ENCODE peak calls at places on chromosomes 6 and 20, in six cellular contexts. One of them, this sample, is unnamed.

GRCh38 chr6:130575557-130575956 is 209.7 kb downstream of the TMEM200A start:
- DNase-seq in suprapubic skin: no peak
- DNase-seq in heart right ventricle: no peak
- DNase-seq in transverse colon: no peak
- DNase-seq in CD8-positive, alpha-beta T cell: no peak
- DNase-seq in IMR-90: no peak
- DNase-seq in this sample: no peak

GRCh38 chr6:116928667-116929066 is 51.6 kb downstream of the RFX6 start:
- DNase-seq in suprapubic skin: no peak
- DNase-seq in heart right ventricle: no peak
- DNase-seq in transverse colon: no peak
- DNase-seq in CD8-positive, alpha-beta T cell: no peak
- DNase-seq in IMR-90: no peak
- DNase-seq in this sample: no peak

GRCh38 chr6:47268572-47269187 is 41.0 kb downstream of the TNFRSF21 start:
- DNase-seq in suprapubic skin: no peak
- DNase-seq in heart right ventricle: no peak
- DNase-seq in transverse colon: no peak
- DNase-seq in CD8-positive, alpha-beta T cell: no peak
- DNase-seq in IMR-90: no peak
- DNase-seq in this sample: no peak

GRCh38 chr6:118029967-118030366 is 122.9 kb downstream of the SLC35F1 start:
- DNase-seq in suprapubic skin: no peak
- DNase-seq in heart right ventricle: no peak
- DNase-seq in transverse colon: no peak
- DNase-seq in CD8-positive, alpha-beta T cell: no peak
- DNase-seq in IMR-90: no peak
- DNase-seq in this sample: no peak

GRCh38 chr20:18904192-18904591 is 90.6 kb downstream of the SCP2D1 start:
- DNase-seq in suprapubic skin: no peak
- DNase-seq in heart right ventricle: no peak
- DNase-seq in transverse colon: no peak
- DNase-seq in CD8-positive, alpha-beta T cell: no peak
- DNase-seq in IMR-90: no peak
- DNase-seq in this sample: no peak

GRCh38 chr6:163573503-163574179 is 159.1 kb downstream of the QKI start:
- DNase-seq in suprapubic skin: no peak
- DNase-seq in heart right ventricle: no peak
- DNase-seq in transverse colon: no peak
- DNase-seq in CD8-positive, alpha-beta T cell: no peak
- DNase-seq in IMR-90: no peak
- DNase-seq in this sample: no peak

GRCh38 chr20:48106428-48106827 is 321.1 kb upstream of the SULF2 start:
- DNase-seq in suprapubic skin: no peak
- DNase-seq in heart right ventricle: no peak
- DNase-seq in transverse colon: no peak
- DNase-seq in CD8-positive, alpha-beta T cell: no peak
- DNase-seq in IMR-90: no peak
- DNase-seq in this sample: peak; percentile 48

GRCh38 chr6:31580807-31581437 is 1.3 kb downstream of the LTB start:
- DNase-seq in suprapubic skin: peak; percentile 91
- DNase-seq in heart right ventricle: peak; percentile 89
- DNase-seq in transverse colon: peak; percentile 88
- DNase-seq in CD8-positive, alpha-beta T cell: peak; percentile 89
- DNase-seq in IMR-90: peak; percentile 71
- DNase-seq in this sample: peak; percentile 83

GRCh38 chr6:74519172-74519571 is 686.7 kb downstream of the COL12A1 start:
- DNase-seq in suprapubic skin: no peak
- DNase-seq in heart right ventricle: no peak
- DNase-seq in transverse colon: no peak
- DNase-seq in CD8-positive, alpha-beta T cell: no peak
- DNase-seq in IMR-90: peak; percentile 81
- DNase-seq in this sample: peak; percentile 10

GRCh38 chr20:54179946-54180345 is 6.2 kb upstream of the CYP24A1 start:
- DNase-seq in suprapubic skin: no peak
- DNase-seq in heart right ventricle: no peak
- DNase-seq in transverse colon: no peak
- DNase-seq in CD8-positive, alpha-beta T cell: no peak
- DNase-seq in IMR-90: no peak
- DNase-seq in this sample: peak; percentile 72

GRCh38 chr6:66900081-66900770 is 1193.2 kb upstream of the EYS start:
- DNase-seq in suprapubic skin: no peak
- DNase-seq in heart right ventricle: no peak
- DNase-seq in transverse colon: no peak
- DNase-seq in CD8-positive, alpha-beta T cell: no peak
- DNase-seq in IMR-90: no peak
- DNase-seq in this sample: no peak

GRCh38 chr6:38593419-38593818 is 46.3 kb downstream of the BTBD9 start:
- DNase-seq in suprapubic skin: no peak
- DNase-seq in heart right ventricle: no peak
- DNase-seq in transverse colon: no peak
- DNase-seq in CD8-positive, alpha-beta T cell: no peak
- DNase-seq in IMR-90: peak; percentile 32
- DNase-seq in this sample: no peak

GRCh38 chr6:149859368-149859767 is 4.8 kb downstream of the LRP11 start:
- DNase-seq in suprapubic skin: no peak
- DNase-seq in heart right ventricle: no peak
- DNase-seq in transverse colon: no peak
- DNase-seq in CD8-positive, alpha-beta T cell: no peak
- DNase-seq in IMR-90: peak; percentile 96
- DNase-seq in this sample: no peak

GRCh38 chr20:59006864-59007757 is at the start of gene CTSZ:
- DNase-seq in suprapubic skin: no peak
- DNase-seq in heart right ventricle: peak; percentile 51
- DNase-seq in transverse colon: peak; percentile 88
- DNase-seq in CD8-positive, alpha-beta T cell: no peak
- DNase-seq in IMR-90: no peak
- DNase-seq in this sample: peak; percentile 75

GRCh38 chr20:54382419-54382818 is 93.0 kb upstream of the DOK5 start:
- DNase-seq in suprapubic skin: no peak
- DNase-seq in heart right ventricle: no peak
- DNase-seq in transverse colon: no peak
- DNase-seq in CD8-positive, alpha-beta T cell: no peak
- DNase-seq in IMR-90: no peak
- DNase-seq in this sample: no peak

GRCh38 chr6:70520575-70520974 is 46.2 kb upstream of the SDHAF4 start:
- DNase-seq in suprapubic skin: no peak
- DNase-seq in heart right ventricle: no peak
- DNase-seq in transverse colon: no peak
- DNase-seq in CD8-positive, alpha-beta T cell: no peak
- DNase-seq in IMR-90: peak; percentile 18
- DNase-seq in this sample: no peak

GRCh38 chr6:20686142-20686541 is 151.9 kb downstream of the CDKAL1 start:
- DNase-seq in suprapubic skin: no peak
- DNase-seq in heart right ventricle: no peak
- DNase-seq in transverse colon: no peak
- DNase-seq in CD8-positive, alpha-beta T cell: no peak
- DNase-seq in IMR-90: no peak
- DNase-seq in this sample: no peak

GRCh38 chr20:57482148-57482547 is 42.8 kb downstream of the CTCFL start:
- DNase-seq in suprapubic skin: peak; percentile 49
- DNase-seq in heart right ventricle: no peak
- DNase-seq in transverse colon: no peak
- DNase-seq in CD8-positive, alpha-beta T cell: no peak
- DNase-seq in IMR-90: no peak
- DNase-seq in this sample: no peak

GRCh38 chr6:33306356-33306755 is 7.5 kb downstream of the TAPBP start:
- DNase-seq in suprapubic skin: no peak
- DNase-seq in heart right ventricle: no peak
- DNase-seq in transverse colon: no peak
- DNase-seq in CD8-positive, alpha-beta T cell: no peak
- DNase-seq in IMR-90: no peak
- DNase-seq in this sample: no peak

GRCh38 chr6:45442716-45443115 is 65.0 kb upstream of the SUPT3H start:
- DNase-seq in suprapubic skin: no peak
- DNase-seq in heart right ventricle: no peak
- DNase-seq in transverse colon: no peak
- DNase-seq in CD8-positive, alpha-beta T cell: no peak
- DNase-seq in IMR-90: no peak
- DNase-seq in this sample: no peak

GRCh38 chr20:51388227-51388626 is 154.3 kb downstream of the NFATC2 start:
- DNase-seq in suprapubic skin: no peak
- DNase-seq in heart right ventricle: no peak
- DNase-seq in transverse colon: no peak
- DNase-seq in CD8-positive, alpha-beta T cell: no peak
- DNase-seq in IMR-90: peak; percentile 66
- DNase-seq in this sample: peak; percentile 71

GRCh38 chr6:14452567-14453527 is 335.3 kb downstream of the CD83 start:
- DNase-seq in suprapubic skin: no peak
- DNase-seq in heart right ventricle: no peak
- DNase-seq in transverse colon: no peak
- DNase-seq in CD8-positive, alpha-beta T cell: no peak
- DNase-seq in IMR-90: no peak
- DNase-seq in this sample: no peak

GRCh38 chr6:17418281-17419188 is 25.1 kb downstream of the CAP2 start:
- DNase-seq in suprapubic skin: no peak
- DNase-seq in heart right ventricle: no peak
- DNase-seq in transverse colon: no peak
- DNase-seq in CD8-positive, alpha-beta T cell: no peak
- DNase-seq in IMR-90: peak; percentile 53
- DNase-seq in this sample: no peak

GRCh38 chr6:62707156-62707555 is 421.1 kb upstream of the KHDRBS2 start:
- DNase-seq in suprapubic skin: no peak
- DNase-seq in heart right ventricle: no peak
- DNase-seq in transverse colon: no peak
- DNase-seq in CD8-positive, alpha-beta T cell: no peak
- DNase-seq in IMR-90: no peak
- DNase-seq in this sample: no peak

GRCh38 chr6:15230827-15231226 is 15.0 kb upstream of the JARID2 start:
- DNase-seq in suprapubic skin: no peak
- DNase-seq in heart right ventricle: no peak
- DNase-seq in transverse colon: no peak
- DNase-seq in CD8-positive, alpha-beta T cell: no peak
- DNase-seq in IMR-90: no peak
- DNase-seq in this sample: no peak

GRCh38 chr6:106197441-106197840 is 111.3 kb downstream of the PRDM1 start:
- DNase-seq in suprapubic skin: no peak
- DNase-seq in heart right ventricle: no peak
- DNase-seq in transverse colon: peak; percentile 22
- DNase-seq in CD8-positive, alpha-beta T cell: no peak
- DNase-seq in IMR-90: no peak
- DNase-seq in this sample: no peak
- H3K27ac ChIP-seq in suprapubic skin: no peak overlapping the region
- H3K27ac ChIP-seq in heart right ventricle: no peak overlapping the region
- H3K27ac ChIP-seq in transverse colon: no peak overlapping the region
- H3K27ac ChIP-seq in CD8-positive, alpha-beta T cell: no peak overlapping the region
- H3K27ac ChIP-seq in IMR-90: no peak overlapping the region
- H3K27ac ChIP-seq in this sample: no peak overlapping the region

GRCh38 chr20:63440366-63440955 is 32.0 kb downstream of the KCNQ2 start:
- DNase-seq in suprapubic skin: no peak
- DNase-seq in heart right ventricle: no peak
- DNase-seq in transverse colon: no peak
- DNase-seq in CD8-positive, alpha-beta T cell: no peak
- DNase-seq in IMR-90: no peak
- DNase-seq in this sample: no peak

GRCh38 chr20:63441777-63442493 is 30.5 kb downstream of the KCNQ2 start:
- DNase-seq in suprapubic skin: no peak
- DNase-seq in heart right ventricle: peak; percentile 51
- DNase-seq in transverse colon: peak; percentile 51
- DNase-seq in CD8-positive, alpha-beta T cell: peak; percentile 23
- DNase-seq in IMR-90: peak; percentile 17
- DNase-seq in this sample: peak; percentile 60

GRCh38 chr20:63438121-63438520 is 34.3 kb downstream of the KCNQ2 start:
- DNase-seq in suprapubic skin: no peak
- DNase-seq in heart right ventricle: no peak
- DNase-seq in transverse colon: no peak
- DNase-seq in CD8-positive, alpha-beta T cell: no peak
- DNase-seq in IMR-90: no peak
- DNase-seq in this sample: no peak

GRCh38 chr20:63441136-63441776 is 31.2 kb downstream of the KCNQ2 start:
- DNase-seq in suprapubic skin: no peak
- DNase-seq in heart right ventricle: no peak
- DNase-seq in transverse colon: no peak
- DNase-seq in CD8-positive, alpha-beta T cell: peak; percentile 33
- DNase-seq in IMR-90: no peak
- DNase-seq in this sample: no peak

GRCh38 chr20:63439866-63440265 is 32.6 kb downstream of the KCNQ2 start:
- DNase-seq in suprapubic skin: no peak
- DNase-seq in heart right ventricle: no peak
- DNase-seq in transverse colon: no peak
- DNase-seq in CD8-positive, alpha-beta T cell: no peak
- DNase-seq in IMR-90: no peak
- DNase-seq in this sample: no peak
- TF ChIP-seq CTCF in suprapubic skin: no peak
- TF ChIP-seq CTCF in heart right ventricle: no peak
- TF ChIP-seq CTCF in transverse colon: no peak
- TF ChIP-seq CTCF in CD8-positive, alpha-beta T cell: no peak
- TF ChIP-seq CTCF in IMR-90: no peak
- TF ChIP-seq CTCF in this sample: no peak

GRCh38 chr20:32111287-32111686 is 1.8 kb downstream of the TM9SF4 start:
- DNase-seq in suprapubic skin: no peak
- DNase-seq in heart right ventricle: no peak
- DNase-seq in transverse colon: no peak
- DNase-seq in CD8-positive, alpha-beta T cell: no peak
- DNase-seq in IMR-90: no peak
- DNase-seq in this sample: no peak
- H3K27ac ChIP-seq in suprapubic skin: no peak overlapping the region
- H3K27ac ChIP-seq in heart right ventricle: peak overlapping the region; percentile 80
- H3K27ac ChIP-seq in transverse colon: peak overlapping the region; percentile 99
- H3K27ac ChIP-seq in CD8-positive, alpha-beta T cell: no peak overlapping the region
- H3K27ac ChIP-seq in IMR-90: no peak overlapping the region
- H3K27ac ChIP-seq in this sample: no peak overlapping the region

GRCh38 chr6:137165375-137166246 is 7.8 kb downstream of the IL22RA2 start:
- DNase-seq in suprapubic skin: no peak
- DNase-seq in heart right ventricle: no peak
- DNase-seq in transverse colon: peak; percentile 59
- DNase-seq in CD8-positive, alpha-beta T cell: no peak
- DNase-seq in IMR-90: no peak
- DNase-seq in this sample: peak; percentile 45
- TF ChIP-seq CTCF in suprapubic skin: peak; percentile 36
- TF ChIP-seq CTCF in heart right ventricle: peak; percentile 17
- TF ChIP-seq CTCF in transverse colon: no peak
- TF ChIP-seq CTCF in CD8-positive, alpha-beta T cell: no peak
- TF ChIP-seq CTCF in IMR-90: peak; percentile 22
- TF ChIP-seq CTCF in this sample: peak; percentile 44

GRCh38 chr20:62338294-62338620 is 28.9 kb downstream of the LAMA5 start:
- DNase-seq in suprapubic skin: no peak
- DNase-seq in heart right ventricle: no peak
- DNase-seq in transverse colon: no peak
- DNase-seq in CD8-positive, alpha-beta T cell: no peak
- DNase-seq in IMR-90: no peak
- DNase-seq in this sample: no peak
- H3K27ac ChIP-seq in suprapubic skin: no peak overlapping the region
- H3K27ac ChIP-seq in heart right ventricle: no peak overlapping the region
- H3K27ac ChIP-seq in transverse colon: no peak overlapping the region
- H3K27ac ChIP-seq in CD8-positive, alpha-beta T cell: no peak overlapping the region
- H3K27ac ChIP-seq in IMR-90: no peak overlapping the region
- H3K27ac ChIP-seq in this sample: peak overlapping the region; percentile 50

GRCh38 chr6:26065952-26066380 is 21.3 kb upstream of the HFE start:
- DNase-seq in suprapubic skin: no peak
- DNase-seq in heart right ventricle: peak; percentile 62
- DNase-seq in transverse colon: peak; percentile 81
- DNase-seq in CD8-positive, alpha-beta T cell: no peak
- DNase-seq in IMR-90: peak; percentile 82
- DNase-seq in this sample: peak; percentile 79
- TF ChIP-seq CTCF in suprapubic skin: peak; percentile 74
- TF ChIP-seq CTCF in heart right ventricle: peak; percentile 83
- TF ChIP-seq CTCF in transverse colon: peak; percentile 93
- TF ChIP-seq CTCF in CD8-positive, alpha-beta T cell: peak; percentile 95
- TF ChIP-seq CTCF in IMR-90: peak; percentile 96
- TF ChIP-seq CTCF in this sample: peak; percentile 93

This sample was measured in RWPE1.